ENCODE peak calls at places on chromosomes 4 and X, in five cellular contexts. I, C, G, O and H are unnamed samples.

GRCh38 chr4:158824425-158825274 is 55.8 kb downstream of the FNIP2 start:
- DNase-seq in I (no peak), C (no peak), G (no peak), O (no peak), H (peak)

GRCh38 chrX:155662297-155662696 is 49.5 kb upstream of the TMLHE start:
- DNase-seq in I (no peak), C (no peak), G (peak), O (no peak), H (no peak)

GRCh38 chr4:20095805-20096541 is 155.7 kb upstream of the SLIT2 start:
- DNase-seq in I (no peak), C (no peak), G (no peak), O (no peak), H (no peak)

GRCh38 chr4:52890401-52890791 is 28.3 kb downstream of the RASL11B start:
- DNase-seq in I (no peak), C (no peak), G (no peak), O (no peak), H (no peak)

GRCh38 chr4:167032876-167033275 is 201.4 kb downstream of the SPOCK3 start:
- DNase-seq in I (no peak), C (no peak), G (no peak), O (no peak), H (no peak)

GRCh38 chrX:131068945-131069719 is 11.0 kb downstream of the ARHGAP36 start:
- DNase-seq in I (no peak), C (peak), G (peak), O (no peak), H (no peak)

GRCh38 chr4:2415213-2415612 is 3.2 kb downstream of the ZFYVE28 start:
- DNase-seq in I (no peak), C (no peak), G (no peak), O (no peak), H (no peak)

GRCh38 chrX:27622883-27623282 is 32.7 kb downstream of the DCAF8L2 start:
- DNase-seq in I (no peak), C (no peak), G (no peak), O (no peak), H (no peak)

GRCh38 chr4:128163177-128164117 is 102.3 kb downstream of the LARP1B start:
- DNase-seq in I (peak), C (no peak), G (peak), O (no peak), H (no peak)

GRCh38 chrX:16188687-16189086 is 21.4 kb downstream of the MAGEB17 start:
- DNase-seq in I (no peak), C (peak), G (peak), O (no peak), H (no peak)

GRCh38 chr4:76585897-76586360 is 150.9 kb downstream of the SHROOM3 start:
- DNase-seq in I (no peak), C (peak), G (no peak), O (no peak), H (peak)

GRCh38 chr4:10008208-10009005 is 12.9 kb downstream of the SLC2A9 start:
- DNase-seq in I (no peak), C (peak), G (peak), O (no peak), H (no peak)

GRCh38 chr4:15755781-15756180 is 22.3 kb upstream of the CD38 start:
- DNase-seq in I (no peak), C (no peak), G (no peak), O (no peak), H (no peak)

GRCh38 chr4:151266542-151266941 is 10.4 kb upstream of the PRSS48 start:
- DNase-seq in I (no peak), C (no peak), G (no peak), O (no peak), H (no peak)

GRCh38 chrX:16114640-16115039 is 8.7 kb upstream of the GRPR start:
- DNase-seq in I (peak), C (no peak), G (peak), O (no peak), H (no peak)

GRCh38 chrX:152444338-152444737 is 6.8 kb downstream of the GABRA3 start:
- DNase-seq in I (no peak), C (no peak), G (no peak), O (no peak), H (no peak)

GRCh38 chrX:22589845-22590244 is 317.1 kb downstream of the CBLL2 start:
- DNase-seq in I (no peak), C (no peak), G (no peak), O (no peak), H (no peak)

GRCh38 chr4:27921236-27921635 is 1060.6 kb downstream of the STIM2 start:
- DNase-seq in I (no peak), C (no peak), G (peak), O (no peak), H (no peak)

GRCh38 chr4:6278801-6279197 is 9.1 kb downstream of the WFS1 start:
- DNase-seq in I (no peak), C (no peak), G (no peak), O (no peak), H (no peak)

GRCh38 chr4:2291705-2292651 is 30.1 kb upstream of the MXD4 start:
- DNase-seq in I (no peak), C (no peak), G (no peak), O (no peak), H (no peak)

GRCh38 chrX:85012098-85012497 is 8.4 kb downstream of the APOOL start:
- DNase-seq in I (no peak), C (no peak), G (no peak), O (no peak), H (no peak)